ENCODE peak calls at places on chromosomes 7 and 10, in six cellular contexts. W is activated naive CD4-positive, alpha-beta T cell; H is HFFc6; R is CD8-positive, alpha-beta T cell; N is substantia nigra; F is posterior vena cava. V is an unnamed sample.

GRCh38 chr10:87089746-87090145 is 4.9 kb downstream of the GLUD1 start:
- DNase-seq in W (no peak), H (no peak), R (no peak), N (no peak), F (no peak), V (no peak)

GRCh38 chr10:101939273-101939635 is 95.7 kb upstream of the KCNIP2 start:
- DNase-seq in W (no peak), H (peak), R (no peak), N (no peak), F (no peak), V (no peak)

GRCh38 chr7:2237109-2237602 is 4.4 kb upstream of the MAD1L1 start:
- DNase-seq in W (no peak), H (no peak), R (no peak), N (peak), F (no peak), V (no peak)

GRCh38 chr10:35056686-35057085 is 33.5 kb downstream of the CUL2 start:
- DNase-seq in W (no peak), H (no peak), R (no peak), N (no peak), F (no peak), V (no peak)

GRCh38 chr10:68231106-68231901 is 609 bp downstream of the ATOH7 start:
- DNase-seq in W (no peak), H (peak), R (peak), N (peak), F (peak), V (peak)

GRCh38 chr7:132004528-132004927 is 448.1 kb upstream of the PODXL start:
- DNase-seq in W (no peak), H (peak), R (no peak), N (no peak), F (no peak), V (no peak)

GRCh38 chr10:86664370-86665217 is 3.7 kb upstream of the LDB3 start:
- DNase-seq in W (no peak), H (no peak), R (no peak), N (no peak), F (no peak), V (no peak)

GRCh38 chr7:135672560-135673359 is 10.4 kb downstream of the STMP1 start:
- DNase-seq in W (no peak), H (peak), R (no peak), N (no peak), F (no peak), V (no peak)

GRCh38 chr10:90430186-90430585 is 427.7 kb downstream of the HTR7 start:
- DNase-seq in W (no peak), H (no peak), R (no peak), N (no peak), F (no peak), V (no peak)

GRCh38 chr7:36951257-36951697 is 227.0 kb upstream of the AOAH start:
- DNase-seq in W (no peak), H (no peak), R (no peak), N (no peak), F (no peak), V (no peak)

GRCh38 chr7:22584179-22584578 is 84.2 kb upstream of the STEAP1B start:
- DNase-seq in W (no peak), H (no peak), R (no peak), N (no peak), F (no peak), V (no peak)

V was measured in osteocyte.